ENCODE peak calls at places on chromosomes 13 and 19, in five cellular contexts. X is SK-N-SH, K is stomach, C is endothelial cell of umbilical vein, E is colonic mucosa. Y is an unnamed sample. For H3K4me1, the result is how much of the 10 kb centered on the place peaks cover.

GRCh38 chr19:17418710-17419109 is 1.1 kb upstream of the MVB12A start:
- DNase-seq in X (no peak), E (no peak), K (no peak), C (no peak), Y (no peak)

GRCh38 chr19:50792852-50793250 is 2.6 kb downstream of the ACP4 start:
- DNase-seq in K (no peak), E (no peak), X (peak), C (no peak), Y (no peak)

GRCh38 chr19:887072-887471 is 5.9 kb downstream of the MED16 start:
- DNase-seq in X (peak), C (no peak), K (no peak), E (no peak), Y (no peak)

GRCh38 chr19:36547001-36547732 is 19.1 kb upstream of the ZNF260 start:
- DNase-seq in K (no peak), C (peak), E (no peak), X (no peak), Y (no peak)

GRCh38 chr19:48443262-48443661 is 2.5 kb upstream of the GRWD1 start:
- DNase-seq in X (no peak), K (peak), C (no peak), E (no peak), Y (peak)

GRCh38 chr13:75715598-75716523 is 79.7 kb downstream of the LMO7 start:
- DNase-seq in K (no peak), E (no peak), C (peak), X (no peak), Y (no peak)

GRCh38 chr19:43809762-43810696 is 7.8 kb upstream of the LYPD5 start:
- DNase-seq in C (peak), E (no peak), K (no peak), X (peak), Y (no peak)

GRCh38 chr13:76019421-76020044 is 383.4 kb downstream of the LMO7 start:
- DNase-seq in X (peak), C (no peak), E (peak), K (no peak), Y (no peak)

GRCh38 chr13:37701972-37702371 is 103.4 kb upstream of the POSTN start:
- DNase-seq in C (peak), X (no peak), E (no peak), K (no peak), Y (no peak)

GRCh38 chr19:943551-944170 is 17.8 kb downstream of the ARID3A start:
- DNase-seq in C (no peak), E (no peak), K (no peak), X (no peak), Y (no peak)

GRCh38 chr13:67120872-67121531 is 109.1 kb downstream of the PCDH9 start:
- DNase-seq in X (no peak), C (no peak), K (no peak), E (no peak), Y (no peak)

GRCh38 chr13:67125681-67126080 is 104.5 kb downstream of the PCDH9 start:
- DNase-seq in K (no peak), X (no peak), E (no peak), C (no peak), Y (no peak)

GRCh38 chr13:67119481-67119883 is 110.7 kb downstream of the PCDH9 start:
- DNase-seq in C (peak), E (no peak), X (no peak), K (no peak), Y (no peak)

GRCh38 chr13:67123165-67123564 is 107.0 kb downstream of the PCDH9 start:
- DNase-seq in K (peak), C (peak), E (no peak), X (no peak), Y (no peak)

GRCh38 chr13:67122251-67122650 is 107.9 kb downstream of the PCDH9 start:
- DNase-seq in E (no peak), X (no peak), C (no peak), K (no peak), Y (no peak)
- H3K27ac ChIP-seq in E (no peak), X (no peak), C (no peak), K (no peak), Y (no peak)

DNA sequence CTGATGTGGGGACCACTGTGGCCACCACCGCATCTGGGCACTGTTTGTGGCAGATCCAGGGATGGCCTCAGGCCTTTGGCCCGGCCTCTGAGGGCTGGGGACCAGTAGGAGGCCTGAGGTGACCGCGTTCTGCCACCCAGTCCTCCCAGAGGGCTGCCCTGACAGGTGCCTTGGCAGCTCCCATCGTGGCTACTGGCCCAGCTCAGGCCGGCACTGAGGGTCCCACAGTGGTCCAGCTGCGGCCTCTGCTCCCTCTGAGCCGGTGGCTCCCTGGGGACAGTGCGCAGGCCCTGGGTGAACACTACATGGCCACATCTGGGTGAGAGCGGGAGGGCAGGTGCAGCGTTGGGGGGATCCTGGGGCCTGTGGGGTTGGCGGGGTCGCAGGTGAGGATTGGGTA is 61.9 kb downstream of the KDM4B start:
- DNase-seq in X (no peak), K (no peak), E (no peak), C (no peak), Y (peak)
- H3K4me1 ChIP-seq in X (under half), K (under half), E (under half), C (under half), Y (under half)

DNA sequence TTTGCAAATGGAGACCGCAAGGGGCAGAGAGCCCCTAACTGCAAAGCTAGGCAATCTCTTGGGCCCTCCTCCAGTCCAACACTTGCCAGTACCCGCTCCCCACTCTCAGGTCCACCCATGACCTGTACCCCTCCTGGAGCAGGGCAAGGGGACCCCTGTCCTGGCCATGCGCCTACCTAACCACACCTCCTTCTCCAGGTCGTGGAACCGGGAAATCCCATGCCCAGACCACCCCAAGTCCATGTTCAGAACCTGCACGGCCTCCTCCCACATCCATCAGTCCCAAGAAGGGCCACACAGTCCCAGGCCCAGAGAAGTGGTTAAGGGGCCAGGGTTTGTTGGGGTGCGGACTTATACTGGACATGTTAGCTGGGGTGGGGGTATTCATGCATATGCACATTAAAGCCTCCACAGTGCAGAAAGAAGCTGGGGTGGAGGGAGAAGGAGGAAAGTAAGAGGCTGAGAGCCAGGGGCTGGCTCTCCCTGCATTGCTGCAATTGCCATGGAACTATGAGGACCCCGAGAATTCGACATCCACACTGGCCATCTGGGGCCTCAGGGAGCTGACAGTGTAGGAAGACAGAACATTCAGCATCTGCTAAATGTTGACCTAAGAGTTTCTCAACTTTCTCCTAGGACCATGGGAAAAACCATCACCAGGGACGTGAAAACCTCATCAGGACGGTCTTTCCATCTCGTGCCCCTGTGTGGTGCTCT is 39.0 kb downstream of the HSPH1 start:
- DNase-seq in K (no peak), E (no peak), C (no peak), X (no peak), Y (no peak)
- H3K4me3 ChIP-seq in K (no peak), E (no peak), C (no peak), X (no peak), Y (no peak)

GRCh38 chr19:10811391-10812111 is 24.5 kb downstream of the TMED1 start:
- DNase-seq in E (no peak), C (no peak), K (no peak), X (no peak), Y (no peak)

GRCh38 chr19:10812196-10812595 is 23.8 kb downstream of the TMED1 start:
- DNase-seq in X (no peak), E (no peak), K (no peak), C (no peak), Y (no peak)

GRCh38 chr19:10805758-10806247 is 30.2 kb downstream of the TMED1 start:
- DNase-seq in C (no peak), K (no peak), E (no peak), X (peak), Y (no peak)

GRCh38 chr19:10809693-10810285 is 26.2 kb downstream of the TMED1 start:
- DNase-seq in E (no peak), K (no peak), X (no peak), C (no peak), Y (no peak)

GRCh38 chr19:10808937-10809655 is 26.9 kb downstream of the TMED1 start:
- DNase-seq in C (no peak), K (peak), X (no peak), E (no peak), Y (no peak)
- H3K27ac ChIP-seq in C (no peak), K (no peak), X (no peak), E (peak), Y (peak)

GRCh38 chr19:33390908-33391630 is 17.6 kb downstream of the CEBPG start:
- DNase-seq in X (peak), K (no peak), E (no peak), C (no peak), Y (no peak)
- H3K4me1 ChIP-seq in X (under half), K (half or more), E (under half), C (under half), Y (under half)

GRCh38 chr13:94858856-94859811 is 146.8 kb upstream of the SOX21 start:
- DNase-seq in C (peak), E (peak), K (peak), X (no peak), Y (no peak)
- H3K4me3 ChIP-seq in C (no peak), E (no peak), K (no peak), X (no peak), Y (no peak)

GRCh38 chr19:35128398-35129057 is 6.3 kb downstream of the LGI4 start:
- DNase-seq in E (no peak), K (no peak), C (no peak), X (no peak), Y (no peak)
- H3K27ac ChIP-seq in E (peak), K (no peak), C (no peak), X (no peak), Y (no peak)

GRCh38 chr13:52002361-52002760 is 8.9 kb downstream of the ATP7B start:
- DNase-seq in E (no peak), C (no peak), K (no peak), X (no peak), Y (no peak)
- H3K4me1 ChIP-seq in E (under half), C (under half), K (under half), X (under half), Y (under half)

Y was measured in CD8-positive, alpha-beta memory T cell.